ENCODE peak calls at places on chromosomes 3 and 15, in nine cellular contexts. Y is activated T-helper 9 cell treated with anti-CD3 and anti-CD28 coated beads, Interleukin-2, amount 50 U/mL, for 16 hours; Q is tibial artery; F is anterior cingulate cortex; J is GM04504; V is activated T-cell treated with anti-CD3 and anti-CD28 coated beads for 1 hour; L is mammary epithelial cell; D is AG09319; N is GM06990. U is an unnamed sample.

GRCh38 chr3:48451270-48451669 is 4.7 kb downstream of the ATRIP start:
- DNase-seq in D (no peak), N (no peak), V (no peak), J (no peak), L (no peak), F (no peak), Q (no peak), Y (no peak), U (no peak)

GRCh38 chr3:38067508-38068233 is 28.7 kb downstream of the DLEC1 start:
- DNase-seq in N (no peak), J (no peak), V (no peak), F (no peak), D (no peak), L (peak), Q (no peak), Y (no peak), U (no peak)

GRCh38 chr3:65575376-65575840 is 463.3 kb downstream of the MAGI1 start:
- DNase-seq in Q (no peak), F (no peak), N (no peak), V (no peak), J (peak), Y (no peak), D (peak), L (peak), U (peak)

GRCh38 chr15:84857418-84858004 is 27.0 kb upstream of the SLC28A1 start:
- DNase-seq in Y (no peak), F (no peak), Q (no peak), L (no peak), D (no peak), V (no peak), J (no peak), N (no peak), U (no peak)

GRCh38 chr15:74826372-74826819 is at the start of gene CPLX3:
- DNase-seq in F (no peak), Y (peak), L (no peak), D (no peak), N (no peak), J (no peak), V (peak), Q (no peak), U (no peak)

GRCh38 chr3:104519968-104520655 is 846.6 kb upstream of the ALCAM start:
- DNase-seq in D (no peak), L (no peak), J (no peak), N (peak), Q (no peak), Y (no peak), V (no peak), F (no peak), U (no peak)

GRCh38 chr3:49019941-49020334 is 1.6 kb upstream of the DALRD3 start:
- DNase-seq in J (no peak), F (no peak), Y (no peak), V (no peak), D (no peak), Q (no peak), L (no peak), N (no peak), U (no peak)

GRCh38 chr3:58434990-58435389 is 1.4 kb upstream of the PDHB start:
- DNase-seq in Y (no peak), D (peak), F (no peak), L (no peak), N (no peak), V (no peak), J (no peak), Q (no peak), U (no peak)

GRCh38 chr3:113890256-113890900 is 51.8 kb downstream of the GRAMD1C start:
- DNase-seq in N (peak), V (no peak), Q (no peak), D (no peak), J (no peak), F (no peak), L (no peak), Y (no peak), U (no peak)

GRCh38 chr15:69910511-69910910 is 187.2 kb downstream of the TLE3 start:
- DNase-seq in N (no peak), Y (no peak), Q (peak), L (no peak), V (no peak), D (no peak), F (no peak), J (no peak), U (no peak)

GRCh38 chr15:43775411-43775965 is 1.3 kb downstream of the ELL3 start:
- DNase-seq in J (no peak), L (peak), D (no peak), V (no peak), F (peak), Y (no peak), Q (no peak), N (no peak), U (no peak)

GRCh38 chr15:38672814-38673292 is 108.2 kb upstream of the RASGRP1 start:
- DNase-seq in F (no peak), J (no peak), D (no peak), V (no peak), N (no peak), L (no peak), Y (no peak), Q (no peak), U (no peak)

GRCh38 chr3:137738710-137739109 is 25.4 kb upstream of the SOX14 start:
- DNase-seq in Q (no peak), V (no peak), L (no peak), F (no peak), N (no peak), J (no peak), D (no peak), Y (no peak), U (no peak)

GRCh38 chr3:194082596-194083220 is 53.2 kb upstream of the HES1 start:
- DNase-seq in J (peak), L (no peak), N (no peak), Q (peak), D (no peak), V (no peak), Y (no peak), F (no peak), U (no peak)

GRCh38 chr15:86164222-86164898 is 84.7 kb downstream of the AGBL1 start:
- DNase-seq in J (no peak), F (no peak), Q (no peak), L (peak), Y (no peak), D (no peak), V (no peak), N (no peak), U (no peak)

GRCh38 chr3:130014526-130014925 is 40.0 kb downstream of the TRH start:
- DNase-seq in Q (no peak), F (no peak), V (no peak), N (no peak), D (no peak), J (peak), Y (no peak), L (no peak), U (no peak)

GRCh38 chr15:40506964-40507571 is 36.3 kb downstream of the CHST14 start:
- DNase-seq in N (peak), Q (peak), J (peak), V (peak), Y (peak), L (peak), F (peak), D (peak), U (peak)

GRCh38 chr15:84685304-84685703 is 27.3 kb upstream of the NMB start:
- DNase-seq in F (peak), L (peak), V (no peak), Q (peak), D (peak), Y (no peak), J (peak), N (no peak), U (no peak)

GRCh38 chr15:36982441-36982840 is 117.9 kb downstream of the MEIS2 start:
- DNase-seq in Y (no peak), L (no peak), N (no peak), F (no peak), V (no peak), Q (no peak), J (peak), D (no peak), U (no peak)

GRCh38 chr3:69219101-69219708 is 96.8 kb upstream of the LMOD3 start:
- DNase-seq in F (no peak), V (no peak), Q (no peak), N (no peak), L (no peak), D (no peak), J (no peak), Y (no peak), U (no peak)

GRCh38 chr3:26807272-26807671 is 184.7 kb downstream of the LRRC3B start:
- DNase-seq in J (no peak), D (no peak), Q (no peak), F (no peak), L (no peak), Y (no peak), N (no peak), V (no peak), U (no peak)

GRCh38 chr15:85706779-85707518 is 87.8 kb downstream of the KLHL25 start:
- DNase-seq in N (peak), L (no peak), J (no peak), Y (no peak), D (no peak), V (no peak), Q (no peak), F (no peak), U (no peak)

GRCh38 chr15:101500865-101501551 is 11.5 kb upstream of the PCSK6 start:
- DNase-seq in N (no peak), L (no peak), D (no peak), V (no peak), Y (no peak), J (no peak), Q (no peak), F (no peak), U (no peak)

GRCh38 chr3:38247366-38248035 is 18.1 kb upstream of the SLC22A13 start:
- DNase-seq in D (peak), L (peak), J (peak), Q (no peak), V (no peak), N (no peak), Y (no peak), F (no peak), U (peak)

GRCh38 chr15:76098685-76099084 is 38.9 kb downstream of the TMEM266 start:
- DNase-seq in V (no peak), L (no peak), Q (no peak), J (no peak), D (no peak), Y (no peak), F (no peak), N (no peak), U (no peak)